ENCODE peak calls at places on chromosome 2, in nine cellular contexts. R, W, Y, K, U, J, Z, F and O are unnamed samples.

GRCh38 chr2:172790404-172790803 is 54.8 kb downstream of the RAPGEF4 start:
- DNase-seq in R (no peak), W (no peak), Y (no peak), K (no peak), U (no peak), J (no peak), Z (no peak), F (no peak), O (no peak)

GRCh38 chr2:175684466-175684865 is 317.6 kb downstream of the LNPK start:
- DNase-seq in R (no peak), W (no peak), Y (no peak), K (no peak), U (no peak), J (no peak), Z (no peak), F (no peak), O (peak; percentile 39)

GRCh38 chr2:71780162-71780561 is 326.8 kb downstream of the DYSF start:
- DNase-seq in R (no peak), W (no peak), Y (no peak), K (no peak), U (no peak), J (no peak), Z (no peak), F (no peak), O (no peak)

GRCh38 chr2:40028792-40029488 is 249.9 kb upstream of the THUMPD2 start:
- DNase-seq in R (peak; percentile 41), W (no peak), Y (no peak), K (no peak), U (peak; percentile 5), J (no peak), Z (no peak), F (no peak), O (no peak)

GRCh38 chr2:178531161-178531560 is 50.9 kb downstream of the PLEKHA3 start:
- DNase-seq in R (no peak), W (no peak), Y (no peak), K (no peak), U (no peak), J (no peak), Z (no peak), F (no peak), O (no peak)

GRCh38 chr2:26477911-26478253 is at the start of gene OTOF:
- DNase-seq in R (peak; percentile 14), W (peak; percentile 69), Y (peak; percentile 66), K (no peak), U (no peak), J (peak; percentile 59), Z (peak; percentile 63), F (no peak), O (peak; percentile 25)

GRCh38 chr2:191571163-191571769 is 106.7 kb upstream of the NABP1 start:
- DNase-seq in R (peak; percentile 80), W (peak; percentile 73), Y (no peak), K (no peak), U (no peak), J (peak; percentile 29), Z (peak; percentile 64), F (no peak), O (peak; percentile 57)

GRCh38 chr2:120896126-120896525 is 160.5 kb downstream of the GLI2 start:
- DNase-seq in R (no peak), W (no peak), Y (no peak), K (no peak), U (no peak), J (no peak), Z (no peak), F (no peak), O (no peak)

GRCh38 chr2:200321780-200322534 is 15.5 kb downstream of the SPATS2L start:
- DNase-seq in R (no peak), W (no peak), Y (no peak), K (no peak), U (no peak), J (no peak), Z (no peak), F (no peak), O (no peak)

GRCh38 chr2:190882831-190883582 is 2.4 kb downstream of the GLS start:
- DNase-seq in R (peak; percentile 35), W (no peak), Y (no peak), K (no peak), U (no peak), J (no peak), Z (no peak), F (peak; percentile 71), O (peak; percentile 28)

GRCh38 chr2:206452750-206453149 is 9.4 kb downstream of the ADAM23 start:
- DNase-seq in R (peak; percentile 16), W (no peak), Y (no peak), K (no peak), U (no peak), J (no peak), Z (no peak), F (no peak), O (no peak)

GRCh38 chr2:521853-522530 is 155.2 kb downstream of the TMEM18 start:
- DNase-seq in R (no peak), W (no peak), Y (no peak), K (no peak), U (no peak), J (no peak), Z (no peak), F (no peak), O (no peak)

GRCh38 chr2:216992056-216992455 is 132.2 kb upstream of the TNP1 start:
- DNase-seq in R (no peak), W (no peak), Y (no peak), K (no peak), U (no peak), J (no peak), Z (no peak), F (no peak), O (no peak)

GRCh38 chr2:207252979-207253640 is 87.4 kb upstream of the KLF7 start:
- DNase-seq in R (no peak), W (peak; percentile 45), Y (peak; percentile 56), K (no peak), U (no peak), J (no peak), Z (peak; percentile 31), F (peak; percentile 90), O (no peak)

GRCh38 chr2:29053223-29053622 is 21.1 kb downstream of the PCARE start:
- DNase-seq in R (peak; percentile 53), W (no peak), Y (peak; percentile 56), K (no peak), U (no peak), J (no peak), Z (no peak), F (no peak), O (no peak)

GRCh38 chr2:16005819-16006536 is 65.6 kb downstream of the MYCN start:
- DNase-seq in R (peak; percentile 6), W (no peak), Y (no peak), K (no peak), U (no peak), J (peak; percentile 76), Z (no peak), F (no peak), O (peak; percentile 84)

GRCh38 chr2:214671330-214671850 is 138.1 kb downstream of the BARD1 start:
- DNase-seq in R (no peak), W (peak; percentile 14), Y (no peak), K (no peak), U (no peak), J (no peak), Z (no peak), F (no peak), O (no peak)

GRCh38 chr2:127081826-127082633 is 24.9 kb downstream of the BIN1 start:
- DNase-seq in R (no peak), W (no peak), Y (no peak), K (no peak), U (no peak), J (peak; percentile 52), Z (no peak), F (peak; percentile 49), O (no peak)

GRCh38 chr2:2507471-2507997 is 176.5 kb upstream of the MYT1L start:
- DNase-seq in R (no peak), W (no peak), Y (no peak), K (no peak), U (no peak), J (no peak), Z (no peak), F (no peak), O (no peak)

DNA sequence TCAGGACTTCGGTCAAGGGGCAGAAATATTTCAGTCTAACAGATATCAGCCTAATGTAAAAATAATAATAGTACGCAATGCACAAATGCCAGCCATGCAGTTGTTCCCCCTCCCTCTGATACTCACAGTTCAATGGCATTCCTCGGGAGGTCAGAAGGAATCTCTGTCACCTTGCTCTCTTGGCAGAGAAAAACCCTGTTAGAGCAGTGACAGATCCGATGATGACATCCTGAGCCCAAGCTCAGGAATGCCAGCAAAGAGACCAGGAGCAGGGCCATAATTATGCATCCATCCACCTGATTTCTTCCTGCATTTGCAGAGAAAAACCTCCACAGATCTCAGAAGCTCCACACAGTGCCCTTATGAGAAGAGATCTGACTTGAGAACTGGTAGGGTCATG is at the start of gene FSHR:
- DNase-seq in R (no peak), W (no peak), Y (no peak), K (no peak), U (no peak), J (no peak), Z (no peak), F (no peak), O (no peak)
- H2AFZ ChIP-seq in R (no peak within 1 kb of the TSS), W (no peak within 1 kb of the TSS), Y (no peak within 1 kb of the TSS), K (no peak within 1 kb of the TSS), U (no peak within 1 kb of the TSS), J (no peak within 1 kb of the TSS), Z (no peak within 1 kb of the TSS), F (no peak within 1 kb of the TSS), O (peak within 1 kb of the TSS; percentile 33)

GRCh38 chr2:239898292-239898925 is 126.7 kb downstream of the NDUFA10 start:
- DNase-seq in R (no peak), W (no peak), Y (no peak), K (no peak), U (no peak), J (no peak), Z (no peak), F (no peak), O (no peak)
- H2AFZ ChIP-seq in R (no peak overlapping the region), W (no peak overlapping the region), Y (no peak overlapping the region), K (no peak overlapping the region), U (no peak overlapping the region), J (no peak overlapping the region), Z (no peak overlapping the region), F (no peak overlapping the region), O (no peak overlapping the region)

GRCh38 chr2:74529357-74530238 is at the start of the genes AUP1 and HTRA2:
- DNase-seq in R (peak; percentile 99), W (peak; percentile 99), Y (peak; percentile 98), K (peak; percentile 97), U (peak; percentile 96), J (peak; percentile 99), Z (peak; percentile 98), F (peak; percentile 100), O (peak; percentile 96)
- H2AFZ ChIP-seq in R (peak within 1 kb of the TSS; percentile 78), W (peak within 1 kb of the TSS; percentile 87), Y (peak within 1 kb of the TSS; percentile 83), K (peak within 1 kb of the TSS; percentile 97), U (peak within 1 kb of the TSS; percentile 84), J (peak within 1 kb of the TSS; percentile 65), Z (peak within 1 kb of the TSS; percentile 86), F (peak within 1 kb of the TSS; percentile 87), O (peak within 1 kb of the TSS; percentile 93)

DNA sequence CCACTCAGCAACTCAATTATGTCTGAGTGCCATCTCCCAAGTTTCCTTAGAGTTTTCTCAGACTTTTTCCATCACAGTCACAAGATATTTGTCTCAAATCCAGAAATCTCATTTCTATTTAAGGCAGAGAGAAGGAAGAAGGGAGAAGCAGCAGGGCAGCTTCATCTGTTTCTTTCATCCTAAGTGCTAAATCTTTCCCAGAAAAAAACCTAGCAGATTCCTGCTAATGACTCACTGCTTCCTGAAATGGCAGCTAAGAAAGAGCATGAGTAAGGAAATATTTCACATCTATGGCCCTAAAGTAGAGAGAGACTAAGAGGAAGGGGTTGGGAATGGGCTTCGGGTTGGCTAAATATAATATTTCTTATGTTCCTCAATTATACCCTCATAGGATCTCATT is 88.0 kb downstream of the KYNU start:
- DNase-seq in R (peak; percentile 30), W (peak; percentile 79), Y (no peak), K (no peak), U (no peak), J (no peak), Z (peak; percentile 75), F (no peak), O (peak; percentile 28)
- H2AFZ ChIP-seq in R (no peak overlapping the region), W (no peak overlapping the region), Y (no peak overlapping the region), K (no peak overlapping the region), U (no peak overlapping the region), J (no peak overlapping the region), Z (peak overlapping the region; percentile 31), F (no peak overlapping the region), O (no peak overlapping the region)